ENCODE peak calls at places on chromosomes 12 and 14, in nine cellular contexts. G is MM.1S, L is foreskin fibroblast, T is OCI-LY7, B is cardiac muscle cell, F is neural crest cell, O is A549, R is astrocyte of the spinal cord, U is tibial artery. J is an unnamed sample.

GRCh38 chr14:21382095-21382494 is 1.7 kb downstream of the SUPT16H start:
- DNase-seq in L (no peak), F (no peak), G (no peak), B (no peak), O (no peak), R (no peak), U (no peak), T (no peak), J (no peak)

GRCh38 chr12:113157218-113157859 is 7.8 kb downstream of the CFAP73 start:
- DNase-seq in B (no peak), T (no peak), U (no peak), O (no peak), G (no peak), L (no peak), R (no peak), F (no peak), J (no peak)

GRCh38 chr14:57617510-57617909 is 123.9 kb upstream of the CCDC198 start:
- DNase-seq in U (no peak), T (no peak), G (no peak), R (no peak), B (no peak), F (no peak), L (no peak), O (no peak), J (no peak)

GRCh38 chr12:10741836-10742235 is 18.7 kb upstream of the YBX3 start:
- DNase-seq in B (no peak), T (no peak), O (no peak), L (no peak), R (no peak), G (no peak), F (no peak), U (no peak), J (no peak)

GRCh38 chr14:96065661-96066459 is 26.7 kb downstream of the C14orf132 start:
- DNase-seq in O (no peak), F (no peak), L (no peak), R (no peak), T (no peak), G (peak), B (no peak), U (peak), J (no peak)

GRCh38 chr12:692274-692673 is 29.0 kb upstream of the NINJ2 start:
- DNase-seq in L (no peak), G (no peak), T (no peak), U (no peak), O (no peak), F (no peak), R (no peak), B (no peak), J (no peak)

GRCh38 chr12:111488271-111488670 is 82.5 kb downstream of the SH2B3 start:
- DNase-seq in T (no peak), R (no peak), B (peak), G (no peak), F (no peak), O (no peak), L (no peak), U (no peak), J (no peak)

GRCh38 chr12:11508699-11509098 is 113.3 kb upstream of the PRB2 start:
- DNase-seq in F (no peak), R (peak), L (peak), O (no peak), T (no peak), B (peak), U (no peak), G (no peak), J (no peak)

GRCh38 chr12:43226151-43226550 is 325.9 kb downstream of the ADAMTS20 start:
- DNase-seq in F (no peak), O (no peak), B (no peak), G (no peak), L (no peak), U (no peak), T (no peak), R (no peak), J (no peak)

GRCh38 chr12:9115731-9116689 is at the start of gene A2M:
- DNase-seq in L (no peak), F (no peak), B (peak), O (no peak), R (no peak), G (no peak), T (no peak), U (no peak), J (no peak)

GRCh38 chr14:23364164-23364571 is 804 bp downstream of the EFS start:
- DNase-seq in B (no peak), O (no peak), T (no peak), U (peak), L (no peak), G (no peak), F (peak), R (no peak), J (no peak)

GRCh38 chr12:93314177-93314497 is 63.6 kb upstream of the NUDT4 start:
- DNase-seq in G (no peak), T (no peak), R (no peak), F (no peak), U (no peak), B (no peak), O (no peak), L (no peak), J (no peak)

GRCh38 chr12:57610553-57611115 is 601 bp upstream of the ARHGEF25 start:
- DNase-seq in T (no peak), U (peak), L (peak), F (no peak), O (no peak), R (no peak), B (no peak), G (no peak), J (no peak)

GRCh38 chr12:52591521-52591920 is 9.7 kb downstream of the KRT72 start:
- DNase-seq in B (no peak), O (no peak), G (no peak), U (peak), L (no peak), F (no peak), R (no peak), T (no peak), J (no peak)

GRCh38 chr12:124507188-124508109 is 60.0 kb downstream of the NCOR2 start:
- DNase-seq in R (peak), F (no peak), U (no peak), T (no peak), O (no peak), G (no peak), L (peak), B (peak), J (no peak)

GRCh38 chr12:54565658-54566552 is 16.5 kb downstream of the PDE1B start:
- DNase-seq in R (no peak), F (no peak), G (no peak), L (no peak), U (no peak), O (no peak), T (no peak), B (no peak), J (no peak)

GRCh38 chr12:94710933-94711332 is 60.6 kb upstream of the TMCC3 start:
- DNase-seq in O (peak), T (peak), L (no peak), G (peak), B (peak), U (no peak), R (no peak), F (no peak), J (no peak)

GRCh38 chr14:104361101-104361591 is 218.4 kb upstream of the C14orf180 start:
- DNase-seq in U (peak), F (no peak), B (no peak), G (no peak), T (no peak), O (no peak), R (no peak), L (no peak), J (no peak)

GRCh38 chr12:1806301-1807106 is 13.9 kb upstream of the LRTM2 start:
- DNase-seq in T (no peak), G (no peak), U (peak), L (no peak), B (peak), O (no peak), R (no peak), F (no peak), J (no peak)

GRCh38 chr14:69260246-69260978 is 454 bp downstream of the GALNT16 start:
- DNase-seq in F (peak), G (no peak), B (peak), T (no peak), R (no peak), U (no peak), L (no peak), O (no peak), J (no peak)

GRCh38 chr14:74852922-74853530 is 22.9 kb downstream of the PROX2 start:
- DNase-seq in F (no peak), O (no peak), G (no peak), B (peak), R (peak), U (no peak), L (peak), T (no peak), J (no peak)

GRCh38 chr12:62653304-62653703 is 186.7 kb downstream of the MON2 start:
- DNase-seq in U (no peak), R (no peak), G (no peak), B (no peak), L (no peak), F (no peak), T (no peak), O (no peak), J (no peak)

GRCh38 chr12:83823386-83824045 is 1089.1 kb downstream of the SLC6A15 start:
- DNase-seq in L (peak), G (peak), T (peak), U (no peak), R (peak), O (no peak), B (peak), F (no peak), J (peak)

GRCh38 chr12:63897931-63898330 is 53.4 kb downstream of the SRGAP1 start:
- DNase-seq in U (no peak), L (no peak), R (peak), T (no peak), O (no peak), B (peak), F (no peak), G (no peak), J (no peak)

GRCh38 chr14:54769955-54770863 is 132.4 kb downstream of the GCH1 start:
- DNase-seq in U (no peak), L (no peak), B (no peak), F (no peak), G (no peak), O (no peak), R (no peak), T (no peak), J (no peak)

GRCh38 chr14:68716698-68717097 is 76.2 kb downstream of the ZFP36L1 start:
- DNase-seq in U (no peak), T (no peak), B (no peak), O (no peak), F (no peak), G (no peak), R (no peak), L (no peak), J (no peak)

GRCh38 chr14:34424488-34424887 is 37.6 kb downstream of the SPTSSA start:
- DNase-seq in G (no peak), R (no peak), F (no peak), T (no peak), L (no peak), B (no peak), U (no peak), O (no peak), J (no peak)

GRCh38 chr14:23173039-23173438 is 10.4 kb downstream of the SLC7A8 start:
- DNase-seq in F (no peak), O (no peak), B (no peak), U (no peak), G (no peak), T (peak), R (no peak), L (no peak), J (no peak)

GRCh38 chr12:49632401-49632800 is 9.0 kb downstream of the PRPF40B start:
- DNase-seq in F (no peak), B (no peak), U (no peak), O (no peak), R (no peak), G (no peak), L (no peak), T (no peak), J (no peak)

GRCh38 chr12:78981-79380 is 12.4 kb downstream of the IQSEC3 start:
- DNase-seq in T (no peak), R (no peak), F (no peak), L (no peak), B (no peak), G (no peak), O (no peak), U (no peak), J (no peak)

GRCh38 chr14:32560213-32560857 is 231.2 kb downstream of the AKAP6 start:
- DNase-seq in G (peak), L (peak), R (peak), U (peak), T (peak), O (peak), B (peak), F (peak), J (no peak)

GRCh38 chr14:103161054-103161397 is 37.8 kb downstream of the TNFAIP2 start:
- DNase-seq in F (no peak), B (peak), G (no peak), L (no peak), O (no peak), T (no peak), U (no peak), R (no peak), J (no peak)

GRCh38 chr14:104266643-104267575 is 128.5 kb downstream of the KIF26A start:
- DNase-seq in F (no peak), L (no peak), B (no peak), R (no peak), T (no peak), G (no peak), O (no peak), U (peak), J (no peak)

GRCh38 chr14:78863143-78863542 is 693.0 kb downstream of the NRXN3 start:
- DNase-seq in U (no peak), R (peak), L (peak), T (peak), O (no peak), B (peak), F (peak), G (peak), J (no peak)

GRCh38 chr12:66004922-66005703 is 125.4 kb downstream of the LLPH start:
- DNase-seq in O (no peak), B (no peak), T (no peak), F (no peak), U (no peak), R (no peak), G (no peak), L (no peak), J (no peak)

GRCh38 chr12:76764856-76765255 is 941 bp downstream of the ZDHHC17 start:
- DNase-seq in U (no peak), L (peak), G (peak), B (peak), F (peak), R (peak), O (no peak), T (peak), J (no peak)

GRCh38 chr12:6057693-6058092 is 66.8 kb downstream of the VWF start:
- DNase-seq in T (no peak), B (no peak), L (no peak), O (no peak), G (no peak), R (no peak), U (no peak), F (peak), J (no peak)

GRCh38 chr12:6053541-6053940 is 70.9 kb downstream of the VWF start:
- DNase-seq in U (no peak), R (no peak), O (no peak), G (no peak), F (no peak), L (no peak), T (no peak), B (peak), J (no peak)

GRCh38 chr12:6058481-6059161 is 65.8 kb downstream of the VWF start:
- DNase-seq in T (no peak), L (no peak), G (no peak), O (no peak), B (no peak), R (no peak), F (no peak), U (no peak), J (no peak)

GRCh38 chr12:6059221-6059620 is 65.2 kb downstream of the VWF start:
- DNase-seq in L (no peak), G (no peak), R (no peak), B (no peak), U (no peak), T (no peak), F (no peak), O (no peak), J (no peak)

DNA sequence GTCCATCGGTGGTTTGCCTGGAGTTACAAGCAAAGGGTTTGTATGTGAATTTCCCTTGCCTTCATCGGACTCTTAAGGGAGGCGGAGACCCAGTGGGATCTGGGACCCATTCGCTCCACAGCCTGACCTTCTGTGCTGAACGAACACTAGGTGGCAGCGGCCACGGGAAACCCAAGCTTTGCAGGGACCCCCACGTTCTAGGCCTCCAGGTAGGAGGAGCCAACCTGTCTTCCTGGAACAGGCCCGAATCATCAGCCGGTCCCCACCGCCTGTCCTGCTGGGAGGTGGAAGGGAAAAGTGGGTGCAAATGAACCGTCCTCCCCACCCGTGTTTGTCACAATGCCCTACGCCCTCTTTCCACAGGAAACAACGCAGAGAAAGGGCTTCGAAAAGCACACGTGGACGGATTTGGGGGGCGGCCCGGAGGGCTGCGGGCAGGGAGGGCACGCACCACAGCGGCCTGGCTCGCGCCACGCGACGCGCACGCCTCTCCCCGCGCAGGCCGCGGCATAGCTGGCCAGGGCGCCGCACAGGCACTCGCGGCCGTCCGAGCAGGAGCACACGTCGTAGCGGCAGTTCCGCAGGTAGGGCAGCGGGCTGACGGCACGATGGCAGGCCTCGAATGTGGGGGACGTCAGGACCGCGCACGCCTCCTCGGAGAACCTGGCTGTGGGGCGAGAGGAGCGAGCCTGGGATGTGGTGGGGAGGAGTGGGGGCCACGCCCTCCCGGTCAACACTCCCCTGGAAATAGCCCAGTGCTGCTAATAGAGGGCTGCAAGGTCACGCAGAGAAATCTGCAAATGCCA is 67.9 kb downstream of the VWF start:
- DNase-seq in U (no peak), G (no peak), B (no peak), T (peak), O (no peak), F (peak), R (no peak), L (no peak), J (no peak)
- TF ChIP-seq CTCF in U (no peak), G (peak), B (peak), T (peak), O (no peak), F (peak), R (peak), L (peak), J (peak)

DNA sequence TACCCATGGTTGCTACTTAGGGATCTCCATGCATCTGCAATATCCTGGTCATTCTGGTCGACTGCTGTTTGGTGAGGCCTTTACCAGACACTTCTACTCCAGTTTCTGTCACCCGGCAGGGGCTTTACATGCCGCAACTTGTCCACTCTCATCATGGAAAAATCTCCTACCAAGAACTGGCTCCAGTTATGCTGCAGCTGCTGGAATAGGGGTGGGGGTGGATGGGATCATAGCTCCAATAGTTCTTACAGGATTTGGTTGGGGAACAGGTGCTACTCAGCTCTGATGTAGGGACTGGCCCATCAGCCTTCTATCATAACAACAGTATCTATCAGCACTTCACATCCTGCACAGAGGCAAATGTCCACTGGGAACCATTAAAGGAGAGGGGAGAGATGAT is 51.6 kb downstream of the SPTB start:
- DNase-seq in U (no peak), R (no peak), O (no peak), B (no peak), T (no peak), F (no peak), G (no peak), L (no peak), J (no peak)
- TF ChIP-seq CTCF in U (no peak), R (no peak), O (no peak), B (no peak), T (no peak), F (no peak), G (no peak), L (no peak), J (no peak)

DNA sequence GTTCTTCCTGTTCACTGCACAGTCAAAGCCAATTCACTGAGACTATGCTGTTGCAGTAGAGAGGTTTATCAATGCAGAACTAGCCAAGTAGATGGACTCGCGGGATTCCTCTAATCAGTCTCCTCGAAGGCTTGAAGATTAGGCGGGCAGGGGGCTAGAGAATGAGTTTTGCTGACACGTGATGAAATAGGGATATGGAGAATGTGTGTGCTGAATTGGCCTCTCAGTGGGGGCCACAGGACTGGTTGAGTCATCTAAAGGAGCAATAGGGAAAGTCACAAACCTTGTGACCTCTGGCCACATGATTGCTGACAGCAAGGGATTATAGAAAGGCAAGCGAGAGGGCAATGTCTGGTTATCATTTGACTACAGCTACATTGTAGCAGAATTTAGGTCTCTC is 12.7 kb downstream of the MIPOL1 start:
- DNase-seq in U (no peak), T (no peak), F (no peak), O (no peak), B (no peak), G (no peak), R (no peak), L (peak), J (no peak)
- TF ChIP-seq CTCF in U (no peak), T (no peak), F (no peak), O (no peak), B (no peak), G (no peak), R (no peak), L (no peak), J (no peak)

GRCh38 chr14:25836647-25837046 is 761.2 kb downstream of the NOVA1 start:
- DNase-seq in R (no peak), U (no peak), L (no peak), B (no peak), F (no peak), O (no peak), G (no peak), T (no peak), J (no peak)

GRCh38 chr14:25828562-25828961 is 769.3 kb downstream of the NOVA1 start:
- DNase-seq in L (no peak), T (no peak), B (no peak), F (no peak), R (no peak), G (peak), U (no peak), O (no peak), J (no peak)

GRCh38 chr14:25837431-25837950 is 760.3 kb downstream of the NOVA1 start:
- DNase-seq in U (no peak), G (no peak), L (no peak), B (no peak), F (no peak), O (no peak), T (no peak), R (no peak), J (no peak)

DNA sequence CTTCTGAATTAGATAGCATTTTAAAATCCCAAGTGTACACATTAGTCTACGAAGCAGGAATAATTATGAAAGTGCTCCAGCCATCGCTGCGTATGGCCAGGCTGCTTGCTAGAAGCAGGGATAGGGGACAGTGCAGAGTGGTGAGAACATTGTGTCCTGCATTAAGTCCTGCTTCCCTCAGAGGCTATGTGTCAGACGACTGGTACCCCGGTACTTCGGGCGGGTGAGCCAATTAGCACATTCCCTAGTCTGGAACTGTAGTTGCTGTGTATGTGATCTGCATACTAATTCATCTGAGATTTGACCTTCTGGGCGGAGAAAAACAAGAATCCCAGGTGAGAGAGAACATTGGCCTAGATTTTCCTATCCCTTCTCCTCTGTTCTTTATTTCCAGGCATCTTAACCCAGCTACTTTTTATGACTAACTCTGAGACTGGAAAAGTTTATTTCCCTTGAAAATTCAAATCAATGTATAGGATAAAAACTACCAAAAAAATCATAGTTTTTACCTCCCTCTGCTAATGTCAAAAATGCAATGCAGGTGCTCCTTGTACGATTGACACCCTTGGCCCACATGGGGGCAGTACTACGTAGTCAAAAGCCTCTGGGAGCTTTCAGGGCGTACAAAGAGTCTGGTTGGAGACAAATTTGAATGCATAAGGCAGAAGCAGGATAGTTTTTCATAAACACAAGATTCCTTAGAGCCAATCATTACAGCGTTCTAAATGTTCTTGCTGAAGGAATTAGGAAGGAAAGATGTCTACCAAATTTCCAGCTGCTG is 764.3 kb downstream of the NOVA1 start:
- DNase-seq in U (no peak), O (no peak), B (peak), L (peak), R (peak), G (peak), T (peak), F (peak), J (no peak)
- TF ChIP-seq CTCF in U (no peak), O (no peak), B (peak), L (no peak), R (peak), G (peak), T (peak), F (peak), J (peak)